ENCODE peak calls at places on chromosomes 13 and 19, in six cellular contexts. One of them, this sample, is unnamed.
A peak's percentile ranks its signal among the peaks of the same experiment; 100 is the strongest.

GRCh38 chr19:33241530-33242101 is 16.0 kb upstream of the SLC7A10 start:
- DNase-seq in body of pancreas: peak; percentile 30
- DNase-seq in ovary: no peak
- DNase-seq in IMR-90: no peak
- DNase-seq in endothelial cell of umbilical vein: peak; percentile 7
- DNase-seq in A549: peak; percentile 45
- DNase-seq in this sample: peak; percentile 69

GRCh38 chr13:27522847-27523246 is 72.5 kb upstream of the MTIF3 start:
- DNase-seq in body of pancreas: no peak
- DNase-seq in ovary: no peak
- DNase-seq in IMR-90: no peak
- DNase-seq in endothelial cell of umbilical vein: no peak
- DNase-seq in A549: no peak
- DNase-seq in this sample: no peak

GRCh38 chr19:10230155-10230903 is 802 bp downstream of the S1PR2 start:
- DNase-seq in body of pancreas: peak; percentile 48
- DNase-seq in ovary: peak; percentile 87
- DNase-seq in IMR-90: peak; percentile 58
- DNase-seq in endothelial cell of umbilical vein: no peak
- DNase-seq in A549: no peak
- DNase-seq in this sample: peak; percentile 60

GRCh38 chr13:34065915-34066314 is 248.0 kb downstream of the RFC3 start:
- DNase-seq in body of pancreas: no peak
- DNase-seq in ovary: no peak
- DNase-seq in IMR-90: no peak
- DNase-seq in endothelial cell of umbilical vein: no peak
- DNase-seq in A549: no peak
- DNase-seq in this sample: no peak

GRCh38 chr19:35717665-35718344 is at the start of gene KMT2B:
- DNase-seq in body of pancreas: no peak
- DNase-seq in ovary: peak; percentile 96
- DNase-seq in IMR-90: no peak
- DNase-seq in endothelial cell of umbilical vein: no peak
- DNase-seq in A549: peak; percentile 98
- DNase-seq in this sample: no peak

GRCh38 chr19:32407004-32407992 is 1.7 kb downstream of the DPY19L3 start:
- DNase-seq in body of pancreas: peak; percentile 80
- DNase-seq in ovary: peak; percentile 71
- DNase-seq in IMR-90: peak; percentile 37
- DNase-seq in endothelial cell of umbilical vein: no peak
- DNase-seq in A549: no peak
- DNase-seq in this sample: peak; percentile 41

GRCh38 chr13:32650705-32651311 is 64.6 kb downstream of the PDS5B start:
- DNase-seq in body of pancreas: peak; percentile 56
- DNase-seq in ovary: no peak
- DNase-seq in IMR-90: peak; percentile 75
- DNase-seq in endothelial cell of umbilical vein: peak; percentile 77
- DNase-seq in A549: peak; percentile 71
- DNase-seq in this sample: peak; percentile 41

GRCh38 chr13:41565221-41565620 is 107.9 kb downstream of the RGCC start:
- DNase-seq in body of pancreas: no peak
- DNase-seq in ovary: no peak
- DNase-seq in IMR-90: peak; percentile 97
- DNase-seq in endothelial cell of umbilical vein: peak; percentile 61
- DNase-seq in A549: no peak
- DNase-seq in this sample: no peak

GRCh38 chr19:5826531-5827341 is 12.8 kb downstream of the FUT6 start:
- DNase-seq in body of pancreas: peak; percentile 94
- DNase-seq in ovary: peak; percentile 54
- DNase-seq in IMR-90: no peak
- DNase-seq in endothelial cell of umbilical vein: no peak
- DNase-seq in A549: peak; percentile 70
- DNase-seq in this sample: peak; percentile 78

GRCh38 chr13:40982772-40983171 is 36.3 kb downstream of the ELF1 start:
- DNase-seq in body of pancreas: no peak
- DNase-seq in ovary: no peak
- DNase-seq in IMR-90: peak; percentile 52
- DNase-seq in endothelial cell of umbilical vein: peak; percentile 95
- DNase-seq in A549: no peak
- DNase-seq in this sample: peak; percentile 62

GRCh38 chr19:55132453-55133129 is 15.2 kb upstream of the PPP1R12C start:
- DNase-seq in body of pancreas: no peak
- DNase-seq in ovary: no peak
- DNase-seq in IMR-90: no peak
- DNase-seq in endothelial cell of umbilical vein: no peak
- DNase-seq in A549: no peak
- DNase-seq in this sample: no peak

GRCh38 chr19:33868821-33869412 is 72.2 kb downstream of the KCTD15 start:
- DNase-seq in body of pancreas: peak; percentile 44
- DNase-seq in ovary: peak; percentile 49
- DNase-seq in IMR-90: no peak
- DNase-seq in endothelial cell of umbilical vein: peak; percentile 43
- DNase-seq in A549: no peak
- DNase-seq in this sample: peak; percentile 69

GRCh38 chr19:29259153-29259552 is 46.2 kb upstream of the UQCRFS1 start:
- DNase-seq in body of pancreas: no peak
- DNase-seq in ovary: no peak
- DNase-seq in IMR-90: no peak
- DNase-seq in endothelial cell of umbilical vein: no peak
- DNase-seq in A549: peak; percentile 51
- DNase-seq in this sample: no peak

GRCh38 chr19:47197141-47197540 is 33.9 kb downstream of the BBC3 start:
- DNase-seq in body of pancreas: no peak
- DNase-seq in ovary: no peak
- DNase-seq in IMR-90: no peak
- DNase-seq in endothelial cell of umbilical vein: no peak
- DNase-seq in A549: no peak
- DNase-seq in this sample: no peak

GRCh38 chr19:40305403-40305802 is 20.3 kb upstream of the AKT2 start:
- DNase-seq in body of pancreas: peak; percentile 82
- DNase-seq in ovary: peak; percentile 79
- DNase-seq in IMR-90: peak; percentile 90
- DNase-seq in endothelial cell of umbilical vein: peak; percentile 82
- DNase-seq in A549: peak; percentile 96
- DNase-seq in this sample: peak; percentile 81

GRCh38 chr19:16736709-16737108 is 17.1 kb downstream of the NWD1 start:
- DNase-seq in body of pancreas: no peak
- DNase-seq in ovary: no peak
- DNase-seq in IMR-90: no peak
- DNase-seq in endothelial cell of umbilical vein: no peak
- DNase-seq in A549: peak; percentile 27
- DNase-seq in this sample: no peak

GRCh38 chr13:41960700-41961697 is at the start of gene VWA8:
- DNase-seq in body of pancreas: peak; percentile 81
- DNase-seq in ovary: peak; percentile 88
- DNase-seq in IMR-90: peak; percentile 78
- DNase-seq in endothelial cell of umbilical vein: peak; percentile 60
- DNase-seq in A549: peak; percentile 86
- DNase-seq in this sample: peak; percentile 85

GRCh38 chr19:41367848-41368301 is 3.9 kb upstream of the B9D2 start:
- DNase-seq in body of pancreas: peak; percentile 31
- DNase-seq in ovary: no peak
- DNase-seq in IMR-90: peak; percentile 96
- DNase-seq in endothelial cell of umbilical vein: peak; percentile 82
- DNase-seq in A549: peak; percentile 77
- DNase-seq in this sample: no peak
- TF ChIP-seq POLR2A in body of pancreas: no peak
- TF ChIP-seq POLR2A in ovary: no peak
- TF ChIP-seq POLR2A in IMR-90: peak; percentile 21
- TF ChIP-seq POLR2A in endothelial cell of umbilical vein: no peak
- TF ChIP-seq POLR2A in A549: no peak
- TF ChIP-seq POLR2A in this sample: no peak

GRCh38 chr19:13033244-13033643 is 38.0 kb downstream of the NFIX start:
- DNase-seq in body of pancreas: no peak
- DNase-seq in ovary: no peak
- DNase-seq in IMR-90: no peak
- DNase-seq in endothelial cell of umbilical vein: no peak
- DNase-seq in A549: no peak
- DNase-seq in this sample: peak; percentile 13
- H3K4me1 ChIP-seq in body of pancreas: peaks cover 67% of the 10 kb centered on the region
- H3K4me1 ChIP-seq in ovary: peaks cover 51% of the 10 kb centered on the region
- H3K4me1 ChIP-seq in IMR-90: peaks cover 40% of the 10 kb centered on the region
- H3K4me1 ChIP-seq in endothelial cell of umbilical vein: peaks cover 15% of the 10 kb centered on the region
- H3K4me1 ChIP-seq in A549: peaks cover 17% of the 10 kb centered on the region
- H3K4me1 ChIP-seq in this sample: peaks cover 77% of the 10 kb centered on the region

GRCh38 chr13:80149757-80150156 is 191.2 kb downstream of the SPRY2 start:
- DNase-seq in body of pancreas: no peak
- DNase-seq in ovary: no peak
- DNase-seq in IMR-90: peak; percentile 18
- DNase-seq in endothelial cell of umbilical vein: no peak
- DNase-seq in A549: no peak
- DNase-seq in this sample: no peak
- H3K27ac ChIP-seq in body of pancreas: no peak overlapping the region
- H3K27ac ChIP-seq in ovary: no peak overlapping the region
- H3K27ac ChIP-seq in IMR-90: no peak overlapping the region
- H3K27ac ChIP-seq in endothelial cell of umbilical vein: no peak overlapping the region
- H3K27ac ChIP-seq in A549: no peak overlapping the region
- H3K27ac ChIP-seq in this sample: no peak overlapping the region

GRCh38 chr19:2011169-2011568 is 4.3 kb downstream of the BTBD2 start:
- DNase-seq in body of pancreas: no peak
- DNase-seq in ovary: no peak
- DNase-seq in IMR-90: no peak
- DNase-seq in endothelial cell of umbilical vein: no peak
- DNase-seq in A549: no peak
- DNase-seq in this sample: no peak
- TF ChIP-seq POLR2A in body of pancreas: no peak
- TF ChIP-seq POLR2A in ovary: no peak
- TF ChIP-seq POLR2A in IMR-90: no peak
- TF ChIP-seq POLR2A in endothelial cell of umbilical vein: no peak
- TF ChIP-seq POLR2A in A549: no peak
- TF ChIP-seq POLR2A in this sample: no peak

GRCh38 chr19:18157465-18158063 is 4.6 kb downstream of the PIK3R2 start:
- DNase-seq in body of pancreas: peak; percentile 74
- DNase-seq in ovary: peak; percentile 58
- DNase-seq in IMR-90: no peak
- DNase-seq in endothelial cell of umbilical vein: no peak
- DNase-seq in A549: no peak
- DNase-seq in this sample: no peak
- H3K4me1 ChIP-seq in body of pancreas: peaks cover 61% of the 10 kb centered on the region
- H3K4me1 ChIP-seq in ovary: peaks cover 23% of the 10 kb centered on the region
- H3K4me1 ChIP-seq in IMR-90: peaks cover 20% of the 10 kb centered on the region
- H3K4me1 ChIP-seq in endothelial cell of umbilical vein: peaks cover 23% of the 10 kb centered on the region
- H3K4me1 ChIP-seq in A549: peaks cover 29% of the 10 kb centered on the region
- H3K4me1 ChIP-seq in this sample: peaks cover 32% of the 10 kb centered on the region

This sample was measured in heart left ventricle.